ENCODE peak calls at places on chromosomes 2 and 18, in seven cellular contexts. J, W, A, D, F, N and E are unnamed samples.

GRCh38 chr2:10283106-10284062 is 19.3 kb upstream of the HPCAL1 start:
- DNase-seq in W (peak), D (no peak), N (peak), F (no peak), A (peak), J (no peak), E (peak)

GRCh38 chr2:191488135-191488534 is 189.8 kb upstream of the NABP1 start:
- DNase-seq in N (peak), D (no peak), J (no peak), F (no peak), W (no peak), A (no peak), E (peak)

GRCh38 chr2:200627110-200627770 is 41.4 kb downstream of the AOX1 start:
- DNase-seq in N (no peak), J (no peak), F (no peak), D (no peak), A (no peak), W (no peak), E (no peak)

GRCh38 chr2:120546077-120546864 is 189.4 kb upstream of the GLI2 start:
- DNase-seq in J (no peak), A (peak), D (no peak), W (peak), N (peak), F (no peak), E (peak)

GRCh38 chr2:232988444-232988843 is 24.6 kb downstream of the NGEF start:
- DNase-seq in W (peak), D (no peak), N (peak), A (peak), F (no peak), J (no peak), E (peak)

GRCh38 chr18:22932885-22933205 is 283 bp upstream of the RBBP8 start:
- DNase-seq in N (no peak), D (no peak), J (no peak), A (no peak), W (no peak), F (no peak), E (no peak)

GRCh38 chr2:128638741-128639477 is 320.2 kb upstream of the HS6ST1 start:
- DNase-seq in F (no peak), W (peak), N (peak), A (no peak), D (no peak), J (no peak), E (peak)

GRCh38 chr2:120308038-120308910 is 37.7 kb upstream of the INHBB start:
- DNase-seq in F (no peak), W (no peak), A (no peak), J (no peak), D (peak), N (no peak), E (no peak)

GRCh38 chr2:108971661-108972566 is 17.1 kb downstream of the EDAR start:
- DNase-seq in W (peak), A (peak), N (peak), J (no peak), F (no peak), D (no peak), E (peak)

GRCh38 chr2:57156231-57156924 is 890.2 kb upstream of the VRK2 start:
- DNase-seq in A (no peak), F (no peak), J (no peak), N (no peak), D (no peak), W (no peak), E (no peak)

GRCh38 chr2:185618630-185619029 is 120.0 kb upstream of the FSIP2 start:
- DNase-seq in F (peak), D (no peak), J (no peak), W (peak), N (peak), A (no peak), E (no peak)

GRCh38 chr2:237581751-237582746 is 8.5 kb downstream of the RAB17 start:
- DNase-seq in N (peak), J (peak), F (peak), A (no peak), D (peak), W (peak), E (peak)

GRCh38 chr2:26455801-26456700 is 21.9 kb downstream of the OTOF start:
- DNase-seq in N (no peak), D (no peak), F (no peak), A (no peak), J (no peak), W (no peak), E (no peak)

GRCh38 chr2:226489765-226490164 is 309.9 kb downstream of the IRS1 start:
- DNase-seq in J (no peak), A (peak), N (peak), F (no peak), D (peak), W (peak), E (peak)

GRCh38 chr2:128439231-128440086 is 120.8 kb upstream of the HS6ST1 start:
- DNase-seq in D (no peak), A (no peak), J (no peak), F (no peak), W (no peak), N (no peak), E (no peak)

GRCh38 chr2:25494626-25495025 is 152.9 kb upstream of the DNMT3A start:
- DNase-seq in D (no peak), J (no peak), F (no peak), W (peak), A (no peak), N (peak), E (peak)

GRCh38 chr2:8803658-8804379 is 33.6 kb downstream of the KIDINS220 start:
- DNase-seq in F (no peak), J (peak), A (peak), W (peak), D (peak), N (peak), E (peak)

GRCh38 chr2:238930216-238930615 is 82.3 kb downstream of the TWIST2 start:
- DNase-seq in D (no peak), A (no peak), W (no peak), J (no peak), N (no peak), F (no peak), E (no peak)

GRCh38 chr2:190838492-190838910 is 42.1 kb upstream of the GLS start:
- DNase-seq in W (peak), J (no peak), D (no peak), N (peak), F (no peak), A (no peak), E (peak)

GRCh38 chr2:202339052-202339870 is 36.9 kb upstream of the BMPR2 start:
- DNase-seq in J (no peak), D (no peak), F (no peak), A (no peak), N (peak), W (peak), E (peak)

GRCh38 chr2:8289111-8289510 is 392.7 kb upstream of the ID2 start:
- DNase-seq in D (no peak), F (no peak), A (no peak), W (no peak), N (no peak), J (no peak), E (no peak)

GRCh38 chr2:196369967-196370366 is 198.6 kb upstream of the STK17B start:
- DNase-seq in F (no peak), W (no peak), A (no peak), D (no peak), J (no peak), N (no peak), E (no peak)

GRCh38 chr2:95531254-95531771 is 46.8 kb upstream of the TRIM43B start:
- DNase-seq in J (no peak), D (no peak), N (peak), W (peak), F (no peak), A (no peak), E (no peak)

GRCh38 chr2:212711851-212712250 is 173.2 kb upstream of the ERBB4 start:
- DNase-seq in F (no peak), W (peak), N (peak), D (no peak), J (no peak), A (no peak), E (peak)

GRCh38 chr2:48532824-48533223 is 2.9 kb downstream of the STON1 start:
- DNase-seq in W (no peak), N (peak), F (no peak), J (no peak), D (no peak), A (no peak), E (no peak)

GRCh38 chr2:182616471-182617393 is 99.3 kb upstream of the DNAJC10 start:
- DNase-seq in A (peak), N (peak), J (no peak), F (peak), W (peak), D (no peak), E (peak)

GRCh38 chr2:8548871-8549221 is 133.0 kb upstream of the ID2 start:
- DNase-seq in N (no peak), J (no peak), F (no peak), D (no peak), W (no peak), A (no peak), E (no peak)

GRCh38 chr2:134392689-134393476 is 139.0 kb downstream of the MGAT5 start:
- DNase-seq in J (no peak), F (no peak), A (no peak), W (no peak), N (peak), D (no peak), E (peak)

GRCh38 chr18:43863180-43863579 is 585.9 kb upstream of the SYT4 start:
- DNase-seq in W (peak), D (no peak), J (no peak), N (no peak), A (no peak), F (no peak), E (no peak)

GRCh38 chr2:23286765-23287155 is 98.2 kb upstream of the KLHL29 start:
- DNase-seq in A (peak), F (no peak), D (no peak), J (no peak), N (peak), W (peak), E (peak)
- H3K4me3 ChIP-seq in A (no peak), F (no peak), D (no peak), J (no peak), N (no peak), W (no peak), E (no peak)

DNA sequence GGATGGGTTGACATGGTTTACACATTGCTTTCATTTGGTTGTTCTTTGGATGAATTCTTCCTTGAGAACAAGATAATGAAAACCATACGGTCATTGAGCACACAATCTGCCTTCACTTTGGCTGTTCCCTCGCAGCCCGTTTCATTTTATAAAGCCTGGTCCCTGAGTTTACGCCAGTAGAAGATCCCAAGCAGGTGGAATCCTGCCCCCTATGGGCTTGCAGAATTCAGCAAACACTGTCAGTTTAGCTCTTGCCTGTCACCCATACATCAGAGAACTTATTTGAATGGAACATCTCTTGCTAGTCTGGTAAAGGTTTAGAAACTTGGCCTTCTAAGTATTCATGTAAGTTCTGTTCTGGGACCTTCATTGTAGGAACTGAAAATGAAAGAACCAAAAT is 666.4 kb upstream of the ZEB2 start:
- DNase-seq in N (no peak), F (peak), D (no peak), W (no peak), J (no peak), A (peak), E (peak)
- TF ChIP-seq CTCF in N (peak), F (peak), D (peak), W (no peak), J (peak), A (peak), E (peak)

GRCh38 chr2:240997856-240998705 is at the start of gene SNED1:
- DNase-seq in W (peak), A (no peak), D (no peak), J (no peak), F (peak), N (peak), E (peak)
- H3K4me3 ChIP-seq in W (peak), A (peak), D (peak), J (peak), F (peak), N (peak), E (peak)

DNA sequence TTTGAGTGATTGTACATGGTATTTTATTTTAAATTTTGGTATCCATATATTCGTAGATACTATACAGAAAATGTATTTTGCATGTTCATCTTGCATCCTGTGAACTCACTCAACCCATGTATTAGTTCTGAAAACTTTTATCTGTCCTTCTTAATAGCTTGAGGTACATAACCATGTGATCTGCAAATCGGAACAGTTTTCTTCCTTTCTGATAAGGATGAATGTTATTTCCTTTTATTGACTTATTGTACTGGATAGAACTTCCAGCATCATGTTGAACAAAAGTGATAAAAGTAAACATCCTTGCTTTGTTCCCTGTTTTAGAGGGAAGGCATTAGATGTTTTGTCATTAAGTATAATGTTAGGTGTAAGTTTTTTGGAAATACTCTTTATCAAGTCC is 554.7 kb downstream of the GALR1 start:
- DNase-seq in J (no peak), D (no peak), N (no peak), F (no peak), A (no peak), W (no peak), E (no peak)
- TF ChIP-seq CTCF in J (no peak), D (no peak), N (no peak), F (no peak), A (no peak), W (no peak), E (no peak)

GRCh38 chr2:192669505-192670082 is 474.9 kb upstream of the TMEFF2 start:
- DNase-seq in J (no peak), W (no peak), A (no peak), D (no peak), N (no peak), F (no peak), E (no peak)
- H3K4me3 ChIP-seq in J (no peak), W (no peak), A (no peak), D (no peak), N (no peak), F (no peak), E (no peak)